ENCODE peak calls at places on chromosome 11, in six cellular contexts. K is neuronal stem cell, C is H1, P is IMR-90, W is mesendoderm, S is H9. Q is an unnamed sample.

GRCh38 chr11:128205796-128206195 is 381.6 kb downstream of the ETS1 start:
- DNase-seq in K (no peak), S (no peak), C (no peak), P (no peak), W (no peak), Q (no peak)

GRCh38 chr11:12386745-12387144 is 9.4 kb downstream of the PARVA start:
- DNase-seq in C (no peak), P (no peak), K (no peak), S (no peak), W (no peak), Q (no peak)

GRCh38 chr11:17067417-17067816 is 10.1 kb downstream of the RPS13 start:
- DNase-seq in S (no peak), C (no peak), W (no peak), P (no peak), K (no peak), Q (no peak)

GRCh38 chr11:2798951-2799761 is 86.4 kb downstream of the CDKN1C start:
- DNase-seq in W (no peak), S (peak), C (no peak), P (peak), K (no peak), Q (peak)

GRCh38 chr11:84468255-84468654 is 1158.9 kb downstream of the DLG2 start:
- DNase-seq in P (no peak), C (no peak), W (no peak), S (no peak), K (peak), Q (no peak)

GRCh38 chr11:66745356-66746235 is 16.6 kb upstream of the SPTBN2 start:
- DNase-seq in K (no peak), W (peak), P (no peak), C (no peak), S (peak), Q (peak)

GRCh38 chr11:35893796-35894475 is 49.9 kb upstream of the LDLRAD3 start:
- DNase-seq in P (peak), W (peak), K (no peak), C (no peak), S (no peak), Q (peak)

GRCh38 chr11:3674189-3674588 is 3.0 kb upstream of the CHRNA10 start:
- DNase-seq in K (no peak), P (peak), W (peak), C (peak), S (no peak), Q (peak)

GRCh38 chr11:23406131-23406819 is 546.0 kb upstream of the CCDC179 start:
- DNase-seq in P (no peak), S (peak), K (no peak), W (peak), C (no peak), Q (no peak)

GRCh38 chr11:130049260-130049659 is 20.4 kb upstream of the APLP2 start:
- DNase-seq in P (no peak), S (no peak), C (no peak), K (no peak), W (no peak), Q (no peak)

GRCh38 chr11:129374993-129375721 is 491 bp upstream of the BARX2 start:
- DNase-seq in W (peak), C (no peak), K (peak), P (no peak), S (peak), Q (peak)

GRCh38 chr11:92830382-92831148 is 138.9 kb upstream of the MTNR1B start:
- DNase-seq in K (no peak), C (no peak), P (no peak), W (no peak), S (no peak), Q (no peak)

GRCh38 chr11:28342704-28343103 is 234.5 kb downstream of the METTL15 start:
- DNase-seq in C (no peak), W (no peak), S (no peak), K (no peak), P (peak), Q (peak)

GRCh38 chr11:57313071-57313787 is 11.5 kb downstream of the TNKS1BP1 start:
- DNase-seq in K (no peak), S (no peak), W (no peak), P (no peak), C (no peak), Q (no peak)

GRCh38 chr11:103863497-103863896 is 172.9 kb upstream of the DDI1 start:
- DNase-seq in P (peak), W (no peak), S (no peak), K (no peak), C (no peak), Q (peak)

GRCh38 chr11:113386866-113387265 is 713 bp upstream of the ANKK1 start:
- DNase-seq in W (no peak), P (no peak), S (no peak), K (no peak), C (no peak), Q (no peak)

GRCh38 chr11:6695377-6695776 is 12.2 kb upstream of the MRPL17 start:
- DNase-seq in W (no peak), P (peak), S (no peak), K (no peak), C (no peak), Q (peak)

GRCh38 chr11:6693342-6694228 is 10.4 kb upstream of the MRPL17 start:
- DNase-seq in C (no peak), S (no peak), P (peak), W (no peak), K (no peak), Q (peak)

GRCh38 chr11:6692128-6692527 is 9.0 kb upstream of the MRPL17 start:
- DNase-seq in P (no peak), C (no peak), S (no peak), W (no peak), K (no peak), Q (no peak)

GRCh38 chr11:6694229-6694535 is 11.0 kb upstream of the MRPL17 start:
- DNase-seq in P (no peak), C (no peak), K (no peak), S (no peak), W (no peak), Q (no peak)
- H2BK15ac ChIP-seq in P (no peak), C (no peak), K (no peak), S (no peak), W (no peak), Q (no peak)

GRCh38 chr11:123493393-123494063 is 63.5 kb downstream of the GRAMD1B start:
- DNase-seq in P (no peak), K (no peak), S (peak), W (peak), C (peak), Q (no peak)
- H2BK15ac ChIP-seq in P (no peak), K (no peak), S (no peak), W (no peak), C (peak), Q (no peak)

GRCh38 chr11:102426570-102426969 is 26.0 kb downstream of the TMEM123 start:
- DNase-seq in K (no peak), C (no peak), P (no peak), W (no peak), S (no peak), Q (no peak)
- H2BK15ac ChIP-seq in K (no peak), C (no peak), P (no peak), W (no peak), S (no peak), Q (no peak)

GRCh38 chr11:110629594-110629993 is 82.6 kb downstream of the ARHGAP20 start:
- DNase-seq in S (no peak), C (no peak), P (no peak), W (no peak), K (no peak), Q (no peak)
- H2BK15ac ChIP-seq in S (no peak), C (no peak), P (no peak), W (no peak), K (no peak), Q (no peak)

GRCh38 chr11:19073454-19074415 is 13.2 kb upstream of the MRGPRX2 start:
- DNase-seq in W (no peak), K (no peak), S (peak), P (no peak), C (no peak), Q (no peak)
- H2BK15ac ChIP-seq in W (no peak), K (no peak), S (no peak), P (no peak), C (no peak), Q (no peak)

DNA sequence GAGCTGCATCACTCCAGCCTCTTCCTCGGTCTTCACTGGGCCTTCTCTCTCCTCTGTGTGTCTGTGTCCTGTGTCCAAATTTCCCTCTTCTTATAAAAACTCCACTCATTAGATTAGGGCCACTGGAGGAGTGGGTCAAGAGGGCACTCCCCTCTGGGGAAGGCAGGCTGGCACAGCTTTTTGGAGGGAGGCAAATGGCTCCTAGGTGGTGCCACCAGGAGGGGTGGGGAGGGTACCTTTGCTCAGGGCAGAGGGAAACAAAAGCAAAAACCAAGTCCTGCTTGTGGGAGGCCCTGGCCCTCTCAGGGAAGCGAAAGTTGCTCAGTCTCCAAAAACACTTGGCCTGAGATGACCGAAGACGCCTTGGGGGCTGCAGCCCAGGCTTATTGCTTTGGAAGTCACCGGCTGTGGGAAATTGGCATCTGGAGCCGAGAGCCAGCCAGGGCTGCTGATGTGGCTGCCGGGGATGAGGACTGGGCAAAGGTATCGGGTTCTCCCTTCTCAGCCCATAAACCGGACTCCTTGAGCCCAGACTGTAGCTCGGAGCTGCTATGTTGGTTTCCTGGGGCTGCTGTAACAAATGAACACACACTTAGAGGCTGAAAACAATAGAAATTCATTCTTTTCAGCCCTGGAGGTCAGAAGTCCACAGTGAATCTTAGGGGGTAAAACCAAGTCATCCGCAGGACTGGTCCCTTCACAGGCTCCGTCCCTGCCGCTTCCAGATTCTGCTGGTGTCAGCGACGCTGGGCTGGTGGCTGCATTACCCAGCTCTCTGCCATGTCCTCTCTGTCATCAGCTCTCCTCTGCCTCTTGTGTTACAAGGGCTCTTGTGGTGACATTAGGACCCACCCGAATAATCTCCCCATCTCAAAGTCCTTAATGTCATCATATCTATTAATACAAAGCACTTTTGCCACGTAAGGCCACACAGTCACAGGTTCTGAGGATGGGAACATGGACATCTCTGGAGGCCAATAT is 48.0 kb upstream of the ANO1 start:
- DNase-seq in P (no peak), W (no peak), C (no peak), K (no peak), S (peak), Q (no peak)
- H2BK15ac ChIP-seq in P (no peak), W (no peak), C (no peak), K (no peak), S (no peak), Q (no peak)

GRCh38 chr11:75507571-75507970 is 18.2 kb downstream of the GDPD5 start:
- DNase-seq in C (no peak), W (no peak), P (no peak), K (no peak), S (no peak), Q (no peak)
- H2BK15ac ChIP-seq in C (no peak), W (no peak), P (no peak), K (no peak), S (no peak), Q (no peak)

GRCh38 chr11:64341851-64342791 is 2.1 kb downstream of the CCDC88B start:
- DNase-seq in W (peak), K (peak), C (peak), S (peak), P (peak), Q (peak)

GRCh38 chr11:64341429-64341828 is 1.4 kb downstream of the CCDC88B start:
- DNase-seq in S (no peak), C (no peak), W (no peak), P (no peak), K (no peak), Q (no peak)

GRCh38 chr11:64339319-64339718 is 685 bp upstream of the CCDC88B start:
- DNase-seq in S (no peak), P (no peak), K (no peak), W (no peak), C (no peak), Q (no peak)

GRCh38 chr11:64339754-64340408 is at the start of gene CCDC88B:
- DNase-seq in S (no peak), P (no peak), W (no peak), K (no peak), C (no peak), Q (no peak)

GRCh38 chr11:64340671-64341335 is 799 bp downstream of the CCDC88B start:
- DNase-seq in W (peak), P (no peak), S (peak), C (no peak), K (peak), Q (no peak)
- H2BK15ac ChIP-seq in W (no peak), P (no peak), S (no peak), C (peak), K (peak), Q (no peak)

GRCh38 chr11:115929618-115930129 is 425.5 kb upstream of the CADM1 start:
- DNase-seq in P (no peak), K (no peak), S (no peak), W (no peak), C (no peak), Q (no peak)
- H2BK15ac ChIP-seq in P (no peak), K (no peak), S (no peak), W (no peak), C (no peak), Q (no peak)